ENCODE peak calls at places on chromosomes 4 and X, in four cellular contexts. Z is transverse colon, J is upper lobe of left lung, K is GM23338. G is an unnamed sample.

GRCh38 chr4:155883895-155884294 is 17.8 kb upstream of the ASIC5 start:
- DNase-seq in Z (no peak), J (no peak), K (no peak), G (no peak)

GRCh38 chr4:181968371-181968770 is 274.8 kb upstream of the TENM3 start:
- DNase-seq in Z (no peak), J (no peak), K (no peak), G (no peak)

GRCh38 chr4:7073526-7074390 is 5.9 kb upstream of the GRPEL1 start:
- DNase-seq in Z (no peak), J (no peak), K (peak), G (peak)

GRCh38 chr4:95095352-95095974 is 337.7 kb downstream of the BMPR1B start:
- DNase-seq in Z (no peak), J (no peak), K (peak), G (no peak)

GRCh38 chr4:83490876-83491450 is 6.1 kb upstream of the ABRAXAS1 start:
- DNase-seq in Z (no peak), J (no peak), K (peak), G (peak)

GRCh38 chr4:5956285-5957021 is 61.8 kb downstream of the C4orf50 start:
- DNase-seq in Z (no peak), J (peak), K (peak), G (no peak)

GRCh38 chr4:29560452-29560851 is 1159.7 kb upstream of the PCDH7 start:
- DNase-seq in Z (no peak), J (no peak), K (no peak), G (no peak)

GRCh38 chr4:109554971-109555370 is 5.1 kb upstream of the MCUB start:
- DNase-seq in Z (no peak), J (no peak), K (no peak), G (no peak)

GRCh38 chr4:153223935-153224334 is 19.7 kb downstream of the TRIM2 start:
- DNase-seq in Z (no peak), J (no peak), K (no peak), G (no peak)

GRCh38 chr4:3729188-3729884 is 36.8 kb upstream of the ADRA2C start:
- DNase-seq in Z (no peak), J (no peak), K (no peak), G (no peak)

GRCh38 chrX:144946696-144947095 is 300.6 kb upstream of the SPANXN1 start:
- DNase-seq in Z (no peak), J (no peak), K (no peak), G (no peak)

GRCh38 chrX:39613997-39614679 is 483.6 kb downstream of the BCOR start:
- DNase-seq in Z (peak), J (no peak), K (peak), G (no peak)

GRCh38 chr4:77044458-77045124 is 31.2 kb downstream of the CCNI start:
- DNase-seq in Z (no peak), J (no peak), K (peak), G (no peak)

GRCh38 chr4:16227462-16227868 is 1.2 kb upstream of the TAPT1 start:
- DNase-seq in Z (peak), J (peak), K (peak), G (no peak)

GRCh38 chr4:186845137-186845842 is 121.6 kb upstream of the FAT1 start:
- DNase-seq in Z (peak), J (no peak), K (no peak), G (no peak)

GRCh38 chrX:129953881-129954280 is 28.6 kb upstream of the BCORL1 start:
- DNase-seq in Z (no peak), J (no peak), K (peak), G (no peak)

GRCh38 chr4:41719417-41719816 is 29.1 kb downstream of the PHOX2B start:
- DNase-seq in Z (no peak), J (no peak), K (no peak), G (no peak)

GRCh38 chr4:151099976-151100417 is 569 bp downstream of the RPS3A start:
- DNase-seq in Z (no peak), J (no peak), K (no peak), G (no peak)

GRCh38 chrX:120366794-120367193 is 4.9 kb downstream of the ATP1B4 start:
- DNase-seq in Z (no peak), J (no peak), K (no peak), G (no peak)

GRCh38 chr4:109355835-109356234 is 53.4 kb upstream of the COL25A1 start:
- DNase-seq in Z (no peak), J (no peak), K (no peak), G (no peak)

GRCh38 chr4:4651811-4652609 is 110.2 kb upstream of the STX18 start:
- DNase-seq in Z (no peak), J (no peak), K (peak), G (no peak)

GRCh38 chr4:139214039-139214534 is 37.1 kb upstream of the ELF2 start:
- DNase-seq in Z (peak), J (peak), K (peak), G (peak)

GRCh38 chrX:129717902-129718301 is 20.9 kb upstream of the XPNPEP2 start:
- DNase-seq in Z (no peak), J (no peak), K (no peak), G (no peak)

GRCh38 chr4:6701371-6701770 is 7.7 kb downstream of the S100P start:
- DNase-seq in Z (no peak), J (no peak), K (peak), G (no peak)

GRCh38 chr4:88104902-88105610 is 53.4 kb downstream of the ABCG2 start:
- DNase-seq in Z (no peak), J (no peak), K (no peak), G (no peak)

GRCh38 chrX:9955506-9955905 is 11.7 kb upstream of the CLDN34 start:
- DNase-seq in Z (no peak), J (no peak), K (no peak), G (no peak)

GRCh38 chr4:7393491-7394183 is 41.1 kb downstream of the PSAPL1 start:
- DNase-seq in Z (no peak), J (peak), K (no peak), G (no peak)

GRCh38 chr4:64248151-64248550 is 161.1 kb downstream of the TECRL start:
- DNase-seq in Z (no peak), J (no peak), K (no peak), G (no peak)

GRCh38 chr4:167419468-167420133 is 185.3 kb upstream of the SPOCK3 start:
- DNase-seq in Z (no peak), J (no peak), K (peak), G (no peak)

GRCh38 chrX:71378752-71379151 is 12.6 kb downstream of the TAF1 start:
- DNase-seq in Z (no peak), J (no peak), K (no peak), G (no peak)
- TF ChIP-seq POLR2AphosphoS5 in Z (no peak), J (no peak), K (no peak), G (no peak)

GRCh38 chr4:127307996-127308395 is 324.8 kb upstream of the INTU start:
- DNase-seq in Z (no peak), J (no peak), K (no peak), G (no peak)

GRCh38 chr4:127309360-127310095 is 323.2 kb upstream of the INTU start:
- DNase-seq in Z (no peak), J (no peak), K (no peak), G (no peak)

DNA sequence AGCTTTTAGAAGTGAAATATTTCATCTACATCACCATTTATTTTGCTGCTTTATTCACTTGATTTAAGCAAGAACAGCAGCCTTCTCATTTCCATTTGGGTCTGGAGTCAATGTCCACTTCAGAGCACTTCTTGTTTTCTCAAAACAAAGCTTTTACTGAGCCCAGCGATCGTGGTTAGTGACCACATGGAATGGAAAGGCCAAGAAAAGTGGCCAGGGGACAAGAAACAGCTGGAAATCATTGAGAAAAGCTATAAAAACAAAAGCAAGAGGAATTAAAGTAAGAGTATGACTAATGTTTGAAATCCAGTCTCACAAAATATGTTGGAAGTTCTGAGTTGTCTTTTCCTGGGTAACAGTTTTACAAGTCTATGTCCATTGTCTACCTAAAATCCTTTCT is 328.4 kb upstream of the INTU start:
- DNase-seq in Z (no peak), J (no peak), K (no peak), G (no peak)
- TF ChIP-seq POLR2AphosphoS5 in Z (no peak), J (no peak), K (no peak), G (no peak)

GRCh38 chr4:32337403-32337802 is 1617.2 kb downstream of the PCDH7 start:
- DNase-seq in Z (no peak), J (no peak), K (no peak), G (no peak)

GRCh38 chr4:32342054-32342453 is 1621.9 kb downstream of the PCDH7 start:
- DNase-seq in Z (no peak), J (no peak), K (no peak), G (no peak)

GRCh38 chr4:32341342-32341741 is 1621.2 kb downstream of the PCDH7 start:
- DNase-seq in Z (no peak), J (no peak), K (no peak), G (no peak)

GRCh38 chr4:32334759-32335158 is 1614.6 kb downstream of the PCDH7 start:
- DNase-seq in Z (no peak), J (no peak), K (no peak), G (no peak)

DNA sequence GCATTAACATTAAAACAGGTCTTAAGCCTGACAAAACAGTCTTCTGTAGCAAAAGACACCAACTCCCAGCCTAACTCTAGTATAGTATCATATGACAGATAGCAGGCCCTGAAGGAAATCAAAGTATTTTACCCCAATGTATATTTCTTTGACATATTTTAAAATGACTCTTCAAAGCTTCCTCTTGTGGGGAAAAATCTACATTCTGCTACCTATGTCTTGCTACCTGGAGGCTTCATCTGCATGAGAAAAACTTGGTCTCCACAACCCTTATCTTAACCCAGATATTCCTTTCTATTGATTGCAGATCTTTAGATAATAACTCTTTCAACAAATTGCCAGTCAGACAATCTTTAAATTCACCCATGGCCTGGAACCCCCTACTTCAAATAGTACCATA is 1620.4 kb downstream of the PCDH7 start:
- DNase-seq in Z (no peak), J (no peak), K (peak), G (no peak)
- TF ChIP-seq POLR2AphosphoS5 in Z (no peak), J (no peak), K (no peak), G (no peak)

GRCh38 chr4:144902614-144903013 is 195.4 kb downstream of the ANAPC10 start:
- DNase-seq in Z (no peak), J (no peak), K (no peak), G (no peak)

GRCh38 chr4:144903953-144904711 is 193.9 kb downstream of the ANAPC10 start:
- DNase-seq in Z (no peak), J (no peak), K (no peak), G (no peak)

GRCh38 chr4:144910753-144911152 is 187.2 kb downstream of the ANAPC10 start:
- DNase-seq in Z (no peak), J (no peak), K (no peak), G (no peak)

GRCh38 chr4:144905286-144905685 is 192.7 kb downstream of the ANAPC10 start:
- DNase-seq in Z (no peak), J (no peak), K (peak), G (no peak)

GRCh38 chr4:144906181-144906895 is 191.7 kb downstream of the ANAPC10 start:
- DNase-seq in Z (no peak), J (no peak), K (no peak), G (no peak)
- TF ChIP-seq POLR2AphosphoS5 in Z (no peak), J (no peak), K (no peak), G (no peak)